ENCODE peak calls at places on chromosomes 3 and 15, in six cellular contexts. A is Peyer's patch, Y is testis, G is ovary, J is sigmoid colon, U is AG10803. P is an unnamed sample.

GRCh38 chr15:84981711-84982300 is at the start of gene PDE8A:
- DNase-seq in A (peak; percentile 51), Y (peak; percentile 34), G (no peak), J (peak; percentile 76), U (peak; percentile 54), P (no peak)

GRCh38 chr3:123778991-123779622 is 105.0 kb downstream of the MYLK start:
- DNase-seq in A (no peak), Y (no peak), G (no peak), J (no peak), U (no peak), P (no peak)

GRCh38 chr3:127959873-127960272 is 44.8 kb downstream of the KBTBD12 start:
- DNase-seq in A (no peak), Y (peak; percentile 40), G (no peak), J (no peak), U (no peak), P (peak; percentile 29)

GRCh38 chr3:30203301-30203700 is 403.1 kb upstream of the TGFBR2 start:
- DNase-seq in A (no peak), Y (no peak), G (no peak), J (no peak), U (peak; percentile 46), P (no peak)

GRCh38 chr3:126394977-126395321 is 240 bp downstream of the CFAP100 start:
- DNase-seq in A (no peak), Y (no peak), G (no peak), J (no peak), U (no peak), P (no peak)

GRCh38 chr15:41832875-41833274 is 5.0 kb downstream of the JMJD7 start:
- DNase-seq in A (no peak), Y (no peak), G (no peak), J (no peak), U (no peak), P (no peak)

GRCh38 chr3:174153875-174154274 is 705.3 kb upstream of the NAALADL2 start:
- DNase-seq in A (no peak), Y (no peak), G (no peak), J (no peak), U (peak; percentile 77), P (no peak)

GRCh38 chr3:196138927-196139680 is 57.2 kb upstream of the TFRC start:
- DNase-seq in A (no peak), Y (no peak), G (no peak), J (no peak), U (peak; percentile 10), P (no peak)

GRCh38 chr3:161508852-161509477 is 12.4 kb downstream of the OTOL1 start:
- DNase-seq in A (no peak), Y (no peak), G (no peak), J (no peak), U (no peak), P (peak; percentile 11)

GRCh38 chr3:67357610-67358458 is 296.6 kb downstream of the SUCLG2 start:
- DNase-seq in A (no peak), Y (peak; percentile 45), G (no peak), J (peak; percentile 33), U (peak; percentile 34), P (peak; percentile 24)
- TF ChIP-seq CTCF in A (peak; percentile 35), Y (peak; percentile 13), G (no peak), J (no peak), U (peak; percentile 41), P (peak; percentile 64)

DNA sequence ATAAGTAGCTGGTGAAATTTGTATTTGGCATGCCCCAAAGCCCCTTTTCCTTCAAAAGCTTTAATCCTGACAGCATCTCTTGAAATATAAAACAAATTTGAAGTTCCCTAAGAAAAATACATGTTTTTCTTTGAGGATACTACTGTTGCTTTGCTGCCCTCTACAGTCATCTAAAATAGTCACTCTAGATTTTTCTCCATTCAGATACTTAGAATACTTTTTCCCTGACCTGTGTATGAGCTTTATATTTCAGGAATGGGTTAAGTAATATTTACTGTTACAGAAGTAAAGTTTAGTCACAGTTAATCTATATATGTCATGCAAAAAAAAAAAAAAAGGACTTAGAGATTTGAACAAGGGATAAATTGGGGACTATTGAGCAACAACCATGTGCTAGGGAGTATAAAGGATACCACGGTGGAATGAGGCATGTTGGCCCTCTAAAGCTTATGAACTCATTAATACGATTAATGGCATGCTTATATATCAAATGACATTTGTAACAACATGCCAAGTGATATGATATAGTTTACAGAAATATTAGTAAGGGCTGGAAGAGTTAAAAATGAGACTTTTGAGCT is 8.8 kb downstream of the NECTIN3 start:
- DNase-seq in A (no peak), Y (no peak), G (no peak), J (no peak), U (peak; percentile 63), P (no peak)
- TF ChIP-seq CTCF in A (peak; percentile 51), Y (no peak), G (peak; percentile 36), J (peak; percentile 45), U (peak; percentile 73), P (peak; percentile 35)

GRCh38 chr3:16378920-16379319 is 113.9 kb downstream of the OXNAD1 start:
- DNase-seq in A (no peak), Y (no peak), G (no peak), J (no peak), U (peak; percentile 25), P (peak; percentile 56)

GRCh38 chr3:16379838-16380237 is 114.8 kb downstream of the OXNAD1 start:
- DNase-seq in A (no peak), Y (no peak), G (no peak), J (no peak), U (no peak), P (no peak)

GRCh38 chr3:16377196-16377595 is 112.2 kb downstream of the OXNAD1 start:
- DNase-seq in A (peak; percentile 24), Y (no peak), G (no peak), J (no peak), U (no peak), P (no peak)

GRCh38 chr3:16378415-16378814 is 113.4 kb downstream of the OXNAD1 start:
- DNase-seq in A (no peak), Y (no peak), G (no peak), J (no peak), U (no peak), P (no peak)

DNA sequence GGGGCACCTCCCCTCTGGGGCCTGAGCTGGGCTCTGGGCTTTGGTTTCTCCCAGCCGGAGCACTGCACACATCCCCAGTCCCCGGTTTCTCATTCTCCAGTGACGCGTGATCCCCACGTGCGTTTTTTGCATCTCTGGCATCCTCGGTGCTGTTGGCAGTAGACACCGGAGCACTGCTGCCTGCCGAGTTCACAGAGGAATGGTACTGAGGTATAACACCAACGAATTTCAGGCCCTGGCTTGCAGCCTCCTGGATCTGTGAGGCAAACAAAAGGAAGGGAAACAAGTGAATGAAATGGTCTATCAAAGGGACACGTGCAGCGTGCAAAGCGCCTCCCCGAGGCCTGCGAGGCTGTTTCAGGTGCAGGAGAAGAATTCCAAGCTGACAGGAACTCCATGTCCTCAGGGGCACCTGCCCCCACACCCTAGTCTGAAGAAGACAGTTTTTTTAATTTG is 112.9 kb downstream of the OXNAD1 start:
- DNase-seq in A (no peak), Y (no peak), G (no peak), J (no peak), U (no peak), P (no peak)
- TF ChIP-seq CTCF in A (no peak), Y (no peak), G (no peak), J (no peak), U (no peak), P (no peak)

GRCh38 chr3:113097821-113098516 is 107.2 kb downstream of the GTPBP8 start:
- DNase-seq in A (no peak), Y (no peak), G (no peak), J (no peak), U (peak; percentile 92), P (no peak)
- TF ChIP-seq CTCF in A (no peak), Y (no peak), G (no peak), J (no peak), U (no peak), P (no peak)

P was measured in GM13977.